ENCODE peak calls at places on chromosome 15, in four cellular contexts. J, Y, I and W are unnamed samples.
A peak's percentile ranks its signal among the peaks of the same experiment; 100 is the strongest.

GRCh38 chr15:48602358-48603122 is 43.0 kb downstream of the FBN1 start:
- DNase-seq in Y (peak; percentile 4), I (no peak), J (no peak), W (no peak)

GRCh38 chr15:29734917-29735572 is 87.2 kb downstream of the TJP1 start:
- DNase-seq in J (no peak), I (no peak), Y (peak; percentile 77), W (no peak)

GRCh38 chr15:90481023-90481422 is 48.7 kb upstream of the CRTC3 start:
- DNase-seq in I (peak; percentile 1), Y (no peak), J (no peak), W (no peak)

GRCh38 chr15:80487884-80488283 is 83.7 kb downstream of the ARNT2 start:
- DNase-seq in I (no peak), J (no peak), Y (no peak), W (no peak)

GRCh38 chr15:34987182-34987488 is 952 bp downstream of the ZNF770 start:
- DNase-seq in J (no peak), I (no peak), Y (peak; percentile 11), W (no peak)

GRCh38 chr15:74907277-74907870 is 723 bp upstream of the FAM219B start:
- DNase-seq in I (no peak), J (no peak), Y (no peak), W (no peak)

GRCh38 chr15:99115300-99116215 is 10.7 kb downstream of the SYNM start:
- DNase-seq in I (no peak), Y (no peak), J (no peak), W (no peak)

GRCh38 chr15:80773122-80773551 is 6.0 kb upstream of the CEMIP start:
- DNase-seq in J (no peak), Y (no peak), I (no peak), W (no peak)

GRCh38 chr15:90820481-90820880 is 47.9 kb upstream of the FURIN start:
- DNase-seq in I (no peak), Y (no peak), J (no peak), W (no peak)

GRCh38 chr15:44381223-44381622 is 46.2 kb upstream of the CTDSPL2 start:
- DNase-seq in Y (no peak), J (no peak), I (no peak), W (no peak)

DNA sequence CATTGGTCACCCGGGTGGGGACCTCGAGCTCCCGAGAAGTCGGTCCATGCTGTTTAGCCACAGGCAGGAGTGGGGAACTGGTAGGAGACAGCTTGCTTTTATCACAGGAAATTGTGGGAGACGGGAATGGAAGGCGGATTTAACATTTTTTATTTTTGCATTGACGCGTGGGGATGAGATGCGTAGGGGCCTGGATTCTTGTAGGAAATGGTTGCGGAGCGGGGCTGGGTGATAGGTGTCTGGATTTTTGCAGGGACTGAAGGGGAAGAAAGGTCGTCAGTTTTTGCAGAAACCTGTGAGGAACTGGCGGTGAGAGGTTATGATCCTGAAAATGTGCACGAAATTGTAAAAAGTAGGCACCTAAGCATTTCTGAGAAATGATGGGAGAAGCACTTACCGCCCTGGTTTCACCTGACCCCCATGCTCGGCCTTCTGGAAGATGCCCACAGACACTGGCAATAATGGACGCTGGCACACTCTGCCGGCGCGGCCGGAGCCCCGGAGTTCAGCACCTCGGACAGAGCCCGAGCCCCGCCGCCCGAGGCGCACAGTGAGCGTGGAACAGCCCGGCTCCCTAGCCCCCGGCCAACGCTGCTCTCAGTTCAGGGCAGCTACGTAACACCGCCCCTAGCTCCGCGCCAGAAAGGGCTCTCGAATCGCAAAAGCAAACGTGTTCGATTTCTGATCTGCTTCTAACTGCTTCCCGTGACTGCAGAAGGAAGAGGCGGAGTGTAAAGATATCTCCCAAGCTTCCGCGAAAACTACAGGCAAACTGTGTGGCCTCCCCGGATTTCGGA is 928 bp downstream of the ANKRD34C start:
- DNase-seq in I (no peak), J (no peak), Y (peak; percentile 22), W (no peak)
- H3K4me3 ChIP-seq in I (no peak overlapping the region), J (no peak overlapping the region), Y (no peak overlapping the region), W (no peak overlapping the region)

GRCh38 chr15:46872591-46872990 is 844.7 kb upstream of the SEMA6D start:
- DNase-seq in I (no peak), Y (no peak), J (no peak), W (no peak)
- H3K27ac ChIP-seq in I (no peak overlapping the region), Y (no peak overlapping the region), J (no peak overlapping the region), W (no peak overlapping the region)

GRCh38 chr15:31300981-31301686 is 25.5 kb upstream of the KLF13 start:
- DNase-seq in I (no peak), J (no peak), Y (no peak), W (no peak)
- H3K4me3 ChIP-seq in I (no peak overlapping the region), J (no peak overlapping the region), Y (no peak overlapping the region), W (no peak overlapping the region)

GRCh38 chr15:71782447-71783165 is 27.7 kb upstream of the NR2E3 start:
- DNase-seq in I (no peak), J (peak; percentile 9), Y (no peak), W (no peak)

GRCh38 chr15:71780349-71780976 is 29.9 kb upstream of the NR2E3 start:
- DNase-seq in Y (peak; percentile 74), J (no peak), I (no peak), W (no peak)

GRCh38 chr15:71779073-71779797 is 31.1 kb upstream of the NR2E3 start:
- DNase-seq in Y (no peak), J (no peak), I (no peak), W (no peak)

GRCh38 chr15:71781965-71782265 is 28.4 kb upstream of the NR2E3 start:
- DNase-seq in Y (no peak), I (no peak), J (no peak), W (no peak)

GRCh38 chr15:71781179-71781964 is 29.0 kb upstream of the NR2E3 start:
- DNase-seq in Y (no peak), J (no peak), I (no peak), W (no peak)
- H3K27ac ChIP-seq in Y (no peak overlapping the region), J (no peak overlapping the region), I (no peak overlapping the region), W (no peak overlapping the region)

DNA sequence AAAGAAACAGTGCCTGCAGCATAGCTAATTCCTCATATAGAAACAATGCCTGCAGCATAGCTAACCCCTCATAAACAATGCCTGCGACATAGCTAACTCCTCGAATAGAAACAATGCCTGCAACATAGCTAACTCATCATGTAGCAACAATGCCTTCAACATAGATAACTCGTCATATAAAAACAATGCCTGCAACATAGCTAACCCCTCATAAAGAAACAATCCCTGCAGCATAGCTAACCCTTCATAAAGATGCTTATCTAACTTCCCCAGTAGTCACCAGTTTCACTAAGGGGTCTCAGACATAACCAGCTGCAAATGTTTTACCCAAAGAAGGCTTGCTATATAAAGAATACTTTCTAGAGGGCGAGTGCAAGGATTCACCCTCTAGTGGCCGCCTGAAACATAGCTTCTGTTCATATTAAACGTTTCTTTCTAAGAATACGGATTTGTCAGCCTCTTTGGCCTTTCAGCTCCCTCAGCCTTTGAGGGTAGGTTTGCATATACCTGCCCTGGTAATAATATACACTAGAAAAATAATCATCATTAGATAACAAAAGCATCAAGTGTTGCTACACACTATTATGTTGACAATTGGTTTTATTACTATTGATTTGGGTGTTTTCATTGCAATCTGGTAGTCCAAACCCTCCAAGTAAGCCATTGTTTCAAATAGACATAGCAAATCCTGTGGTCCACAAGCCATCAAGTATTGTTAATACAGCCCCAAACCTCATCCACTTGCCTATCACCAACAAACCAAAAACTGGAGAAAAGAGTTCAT is 44.4 kb upstream of the FAN1 start:
- DNase-seq in I (no peak), J (no peak), Y (peak; percentile 20), W (no peak)
- H3K4me3 ChIP-seq in I (no peak overlapping the region), J (no peak overlapping the region), Y (no peak overlapping the region), W (no peak overlapping the region)

GRCh38 chr15:37015476-37015875 is 84.9 kb downstream of the MEIS2 start:
- DNase-seq in Y (no peak), J (no peak), I (no peak), W (no peak)
- H3K27ac ChIP-seq in Y (no peak overlapping the region), J (no peak overlapping the region), I (no peak overlapping the region), W (no peak overlapping the region)

GRCh38 chr15:53918180-53919079 is 59.8 kb upstream of the UNC13C start:
- DNase-seq in J (no peak), I (no peak), Y (no peak), W (no peak)
- H3K4me3 ChIP-seq in J (no peak overlapping the region), I (no peak overlapping the region), Y (no peak overlapping the region), W (no peak overlapping the region)